ENCODE peak calls at places on chromosomes 7 and 10, in four cellular contexts. One of them, this sample, is unnamed.

GRCh38 chr7:76191783-76192240 is 9.9 kb upstream of the SRRM3 start:
- DNase-seq in esophagus squamous epithelium: no peak
- DNase-seq in left ventricle myocardium inferior: no peak
- DNase-seq in spleen: no peak
- DNase-seq in this sample: no peak

GRCh38 chr7:105327201-105327600 is 61.5 kb downstream of the SRPK2 start:
- DNase-seq in esophagus squamous epithelium: no peak
- DNase-seq in left ventricle myocardium inferior: no peak
- DNase-seq in spleen: no peak
- DNase-seq in this sample: no peak

GRCh38 chr10:86099542-86100334 is 266.9 kb downstream of the GRID1 start:
- DNase-seq in esophagus squamous epithelium: no peak
- DNase-seq in left ventricle myocardium inferior: no peak
- DNase-seq in spleen: peak; percentile 38
- DNase-seq in this sample: no peak

GRCh38 chr7:110421490-110422241 is 669.3 kb upstream of the LRRN3 start:
- DNase-seq in esophagus squamous epithelium: no peak
- DNase-seq in left ventricle myocardium inferior: no peak
- DNase-seq in spleen: no peak
- DNase-seq in this sample: no peak

GRCh38 chr7:44979481-44980392 is 922 bp upstream of the MYO1G start:
- DNase-seq in esophagus squamous epithelium: no peak
- DNase-seq in left ventricle myocardium inferior: no peak
- DNase-seq in spleen: peak; percentile 83
- DNase-seq in this sample: no peak

GRCh38 chr7:151051108-151051507 is 2.8 kb downstream of the ASIC3 start:
- DNase-seq in esophagus squamous epithelium: no peak
- DNase-seq in left ventricle myocardium inferior: peak; percentile 52
- DNase-seq in spleen: no peak
- DNase-seq in this sample: peak; percentile 72

GRCh38 chr10:7302393-7303054 is 108.3 kb downstream of the SFMBT2 start:
- DNase-seq in esophagus squamous epithelium: no peak
- DNase-seq in left ventricle myocardium inferior: no peak
- DNase-seq in spleen: no peak
- DNase-seq in this sample: no peak

GRCh38 chr7:129635300-129636029 is 23.9 kb downstream of the NRF1 start:
- DNase-seq in esophagus squamous epithelium: no peak
- DNase-seq in left ventricle myocardium inferior: peak; percentile 29
- DNase-seq in spleen: peak; percentile 76
- DNase-seq in this sample: peak; percentile 51

GRCh38 chr10:89479255-89479654 is 56.1 kb downstream of the SLC16A12 start:
- DNase-seq in esophagus squamous epithelium: no peak
- DNase-seq in left ventricle myocardium inferior: no peak
- DNase-seq in spleen: no peak
- DNase-seq in this sample: no peak

GRCh38 chr7:42972703-42973500 is 40.7 kb downstream of the MRPL32 start:
- DNase-seq in esophagus squamous epithelium: no peak
- DNase-seq in left ventricle myocardium inferior: no peak
- DNase-seq in spleen: no peak
- DNase-seq in this sample: no peak

GRCh38 chr10:33099748-33100147 is 141.7 kb upstream of the ITGB1 start:
- DNase-seq in esophagus squamous epithelium: no peak
- DNase-seq in left ventricle myocardium inferior: no peak
- DNase-seq in spleen: no peak
- DNase-seq in this sample: no peak

GRCh38 chr7:11345621-11346020 is 371.9 kb downstream of the PHF14 start:
- DNase-seq in esophagus squamous epithelium: no peak
- DNase-seq in left ventricle myocardium inferior: no peak
- DNase-seq in spleen: no peak
- DNase-seq in this sample: no peak

GRCh38 chr7:33494473-33494872 is 365.1 kb downstream of the BBS9 start:
- DNase-seq in esophagus squamous epithelium: no peak
- DNase-seq in left ventricle myocardium inferior: no peak
- DNase-seq in spleen: no peak
- DNase-seq in this sample: no peak

GRCh38 chr7:128131115-128131514 is 99.9 kb upstream of the LRRC4 start:
- DNase-seq in esophagus squamous epithelium: no peak
- DNase-seq in left ventricle myocardium inferior: no peak
- DNase-seq in spleen: no peak
- DNase-seq in this sample: no peak

GRCh38 chr7:11970132-11970531 is 138.1 kb upstream of the THSD7A start:
- DNase-seq in esophagus squamous epithelium: no peak
- DNase-seq in left ventricle myocardium inferior: no peak
- DNase-seq in spleen: no peak
- DNase-seq in this sample: no peak

DNA sequence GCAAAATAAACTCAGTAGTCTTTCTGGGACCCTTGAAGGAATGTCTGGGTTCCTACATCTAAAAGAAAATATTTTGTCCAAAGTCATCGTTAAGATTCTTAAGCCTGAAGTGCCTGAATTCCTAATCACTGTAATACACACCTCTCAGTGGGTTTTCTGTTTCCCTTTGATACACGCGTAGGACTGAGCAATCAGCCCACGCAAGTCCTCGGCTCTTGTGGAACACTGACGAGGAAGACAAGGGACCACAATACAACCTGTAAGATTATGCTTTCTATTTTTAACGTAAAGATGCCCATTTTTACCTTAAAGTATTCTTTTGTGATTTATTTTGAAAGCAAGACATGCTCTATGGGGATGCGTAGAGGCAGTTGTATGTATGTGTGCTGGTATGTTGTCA is 472.8 kb upstream of the CELF2 start:
- DNase-seq in esophagus squamous epithelium: no peak
- DNase-seq in left ventricle myocardium inferior: no peak
- DNase-seq in spleen: no peak
- DNase-seq in this sample: no peak
- H3K4me1 ChIP-seq in esophagus squamous epithelium: no peaks in the 10 kb centered on the region
- H3K4me1 ChIP-seq in left ventricle myocardium inferior: no peaks in the 10 kb centered on the region
- H3K4me1 ChIP-seq in spleen: no peaks in the 10 kb centered on the region
- H3K4me1 ChIP-seq in this sample: no peaks in the 10 kb centered on the region

DNA sequence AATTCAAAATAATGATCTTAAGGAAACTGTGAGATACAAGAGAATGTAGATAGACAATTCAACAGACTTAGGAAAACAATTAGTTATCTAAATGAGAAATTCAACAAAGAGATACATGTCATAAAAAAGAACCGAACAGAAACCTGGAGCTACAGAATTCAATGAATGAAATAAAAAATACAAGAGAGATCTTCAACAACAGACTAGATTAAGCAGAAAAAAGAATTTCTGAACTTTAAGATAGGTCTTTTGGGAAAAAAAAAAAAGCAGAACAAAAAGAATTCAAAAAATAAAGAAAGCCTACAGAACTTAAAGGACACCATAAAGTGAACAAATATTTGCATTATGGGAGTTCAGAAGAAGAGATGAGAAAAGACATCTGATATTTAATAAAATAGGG is 129.1 kb upstream of the FOXK1 start:
- DNase-seq in esophagus squamous epithelium: no peak
- DNase-seq in left ventricle myocardium inferior: no peak
- DNase-seq in spleen: no peak
- DNase-seq in this sample: no peak
- H3K4me3 ChIP-seq in esophagus squamous epithelium: no peak overlapping the region
- H3K4me3 ChIP-seq in left ventricle myocardium inferior: no peak overlapping the region
- H3K4me3 ChIP-seq in spleen: no peak overlapping the region
- H3K4me3 ChIP-seq in this sample: no peak overlapping the region

DNA sequence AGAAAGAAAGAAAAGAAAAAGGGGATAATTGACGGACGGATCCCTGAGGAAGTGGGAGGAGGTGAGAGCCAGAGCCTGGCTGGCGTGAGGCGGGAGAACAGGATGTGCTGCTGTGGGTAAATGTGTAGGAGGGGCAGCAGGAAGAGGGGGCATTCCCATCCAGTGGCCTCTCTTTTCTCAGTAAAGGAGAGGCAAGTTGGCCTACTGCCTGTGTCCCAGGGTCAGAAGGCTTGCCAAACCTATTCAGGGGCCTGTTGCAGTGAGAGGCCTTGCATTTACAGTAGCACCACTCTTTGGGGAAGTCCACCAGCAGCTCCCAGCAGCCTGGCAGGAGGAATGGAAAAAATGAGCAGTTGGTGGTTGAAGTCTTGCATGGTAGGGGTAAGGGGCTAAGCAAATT is 26.6 kb upstream of the ASCC1 start:
- DNase-seq in esophagus squamous epithelium: no peak
- DNase-seq in left ventricle myocardium inferior: peak; percentile 68
- DNase-seq in spleen: peak; percentile 84
- DNase-seq in this sample: peak; percentile 69
- H3K27ac ChIP-seq in esophagus squamous epithelium: peak overlapping the region; percentile 96
- H3K27ac ChIP-seq in left ventricle myocardium inferior: peak overlapping the region; percentile 97
- H3K27ac ChIP-seq in spleen: peak overlapping the region; percentile 93
- H3K27ac ChIP-seq in this sample: peak overlapping the region; percentile 69

DNA sequence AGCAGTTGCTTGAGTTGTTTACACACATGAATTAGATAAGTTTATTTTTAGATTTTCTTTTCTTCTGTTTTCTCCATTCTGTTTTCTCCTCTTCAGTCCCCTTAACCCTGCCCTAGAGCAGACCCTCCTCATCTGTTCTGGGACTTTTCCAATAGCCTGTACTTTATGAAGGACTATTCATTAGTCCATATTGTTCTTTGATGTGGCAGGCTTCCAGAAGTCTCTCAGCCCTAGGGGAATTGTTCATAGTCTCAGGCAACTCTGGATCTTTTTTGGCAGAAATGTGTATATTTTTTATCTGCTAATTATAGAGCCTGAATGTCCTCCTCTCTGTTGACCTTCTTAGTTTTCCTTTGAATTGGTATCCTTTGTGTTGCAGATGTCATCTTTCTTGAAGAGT is 25.4 kb downstream of the KAT6B start:
- DNase-seq in esophagus squamous epithelium: no peak
- DNase-seq in left ventricle myocardium inferior: no peak
- DNase-seq in spleen: no peak
- DNase-seq in this sample: no peak
- H3K4me1 ChIP-seq in esophagus squamous epithelium: peaks cover 45% of the 10 kb centered on the region
- H3K4me1 ChIP-seq in left ventricle myocardium inferior: peaks cover 77% of the 10 kb centered on the region
- H3K4me1 ChIP-seq in spleen: peaks cover 51% of the 10 kb centered on the region
- H3K4me1 ChIP-seq in this sample: peaks cover 44% of the 10 kb centered on the region

GRCh38 chr10:3425261-3425660 is 252.7 kb upstream of the PITRM1 start:
- DNase-seq in esophagus squamous epithelium: no peak
- DNase-seq in left ventricle myocardium inferior: no peak
- DNase-seq in spleen: no peak
- DNase-seq in this sample: no peak

GRCh38 chr10:3422282-3422681 is 249.7 kb upstream of the PITRM1 start:
- DNase-seq in esophagus squamous epithelium: no peak
- DNase-seq in left ventricle myocardium inferior: no peak
- DNase-seq in spleen: no peak
- DNase-seq in this sample: no peak

GRCh38 chr10:3425713-3426112 is 253.1 kb upstream of the PITRM1 start:
- DNase-seq in esophagus squamous epithelium: no peak
- DNase-seq in left ventricle myocardium inferior: no peak
- DNase-seq in spleen: no peak
- DNase-seq in this sample: no peak

GRCh38 chr10:3423411-3423810 is 250.8 kb upstream of the PITRM1 start:
- DNase-seq in esophagus squamous epithelium: no peak
- DNase-seq in left ventricle myocardium inferior: no peak
- DNase-seq in spleen: no peak
- DNase-seq in this sample: no peak

DNA sequence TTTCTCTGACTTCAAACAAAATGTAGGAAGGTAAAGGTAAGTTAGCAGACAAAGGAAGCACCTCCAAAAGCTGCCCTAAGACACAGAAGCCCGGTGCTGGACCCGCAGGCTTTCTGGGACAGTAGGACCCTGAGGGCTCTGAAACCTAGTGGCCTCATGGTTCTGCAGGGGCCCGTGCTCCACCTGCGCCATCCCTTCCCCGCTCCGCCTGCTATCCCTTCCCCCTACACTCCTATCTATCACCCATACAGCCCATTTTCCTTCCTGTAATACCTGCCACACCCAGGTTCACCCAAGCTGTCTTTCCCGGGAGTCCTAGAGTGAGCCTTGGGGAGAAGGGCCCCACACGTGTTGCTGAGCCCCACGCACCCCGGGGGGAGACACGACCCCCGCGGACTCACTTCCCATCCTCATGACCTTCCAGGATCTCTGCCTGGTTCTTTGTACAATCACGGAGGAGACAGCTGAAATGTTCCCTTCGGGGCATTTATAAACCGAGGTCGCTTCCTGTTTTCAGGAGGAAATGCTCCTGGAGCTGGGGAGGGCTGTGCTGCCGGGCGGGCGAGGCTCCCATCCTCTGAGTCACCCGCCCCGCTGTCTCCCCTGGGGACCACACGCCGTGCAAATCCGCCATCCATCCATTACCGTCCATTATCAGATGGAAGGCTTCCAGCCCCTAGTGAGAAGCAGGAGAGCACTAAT is 251.7 kb upstream of the PITRM1 start:
- DNase-seq in esophagus squamous epithelium: no peak
- DNase-seq in left ventricle myocardium inferior: peak; percentile 75
- DNase-seq in spleen: no peak
- DNase-seq in this sample: peak; percentile 66
- H3K4me3 ChIP-seq in esophagus squamous epithelium: no peak overlapping the region
- H3K4me3 ChIP-seq in left ventricle myocardium inferior: peak overlapping the region; percentile 42
- H3K4me3 ChIP-seq in spleen: no peak overlapping the region
- H3K4me3 ChIP-seq in this sample: peak overlapping the region; percentile 17

This sample was measured in lower lobe of right lung.